ENCODE peak calls at places on chromosomes 12 and 14, in six cellular contexts. One of them, this sample, is unnamed.

GRCh38 chr14:72420749-72421452 is 473.0 kb downstream of the DPF3 start:
- DNase-seq in MCF 10A: peak
- DNase-seq in astrocyte of the spinal cord: peak
- DNase-seq in NCI-H2029 treated with DMSO at 0.1 percent for 48 hours: no peak
- DNase-seq in HFFc6: peak
- DNase-seq in stimulated activated CD4-positive, alpha-beta T cell treated with anti-CD3 and anti-CD28 coated beads, Interleukin-4, amount 100 ng/mL, for 4 hours: peak
- DNase-seq in this sample: peak

GRCh38 chr12:15596174-15596573 is 193.0 kb downstream of the EPS8 start:
- DNase-seq in HFFc6: no peak
- DNase-seq in astrocyte of the spinal cord: no peak
- DNase-seq in MCF 10A: no peak
- DNase-seq in NCI-H2029 treated with DMSO at 0.1 percent for 48 hours: no peak
- DNase-seq in stimulated activated CD4-positive, alpha-beta T cell treated with anti-CD3 and anti-CD28 coated beads, Interleukin-4, amount 100 ng/mL, for 4 hours: no peak
- DNase-seq in this sample: no peak

GRCh38 chr12:106736051-106736957 is 38.2 kb upstream of the RIC8B start:
- DNase-seq in astrocyte of the spinal cord: no peak
- DNase-seq in stimulated activated CD4-positive, alpha-beta T cell treated with anti-CD3 and anti-CD28 coated beads, Interleukin-4, amount 100 ng/mL, for 4 hours: no peak
- DNase-seq in MCF 10A: no peak
- DNase-seq in NCI-H2029 treated with DMSO at 0.1 percent for 48 hours: no peak
- DNase-seq in HFFc6: no peak
- DNase-seq in this sample: peak

GRCh38 chr14:65255583-65256443 is 153.5 kb upstream of the MAX start:
- DNase-seq in HFFc6: no peak
- DNase-seq in NCI-H2029 treated with DMSO at 0.1 percent for 48 hours: no peak
- DNase-seq in astrocyte of the spinal cord: no peak
- DNase-seq in stimulated activated CD4-positive, alpha-beta T cell treated with anti-CD3 and anti-CD28 coated beads, Interleukin-4, amount 100 ng/mL, for 4 hours: no peak
- DNase-seq in MCF 10A: peak
- DNase-seq in this sample: no peak

GRCh38 chr14:92573761-92574498 is 60.3 kb downstream of the RIN3 start:
- DNase-seq in NCI-H2029 treated with DMSO at 0.1 percent for 48 hours: peak
- DNase-seq in HFFc6: no peak
- DNase-seq in stimulated activated CD4-positive, alpha-beta T cell treated with anti-CD3 and anti-CD28 coated beads, Interleukin-4, amount 100 ng/mL, for 4 hours: no peak
- DNase-seq in astrocyte of the spinal cord: no peak
- DNase-seq in MCF 10A: no peak
- DNase-seq in this sample: no peak

GRCh38 chr14:87888136-87888999 is 104.6 kb downstream of the GALC start:
- DNase-seq in stimulated activated CD4-positive, alpha-beta T cell treated with anti-CD3 and anti-CD28 coated beads, Interleukin-4, amount 100 ng/mL, for 4 hours: no peak
- DNase-seq in NCI-H2029 treated with DMSO at 0.1 percent for 48 hours: no peak
- DNase-seq in HFFc6: no peak
- DNase-seq in astrocyte of the spinal cord: no peak
- DNase-seq in MCF 10A: peak
- DNase-seq in this sample: no peak

GRCh38 chr14:56918849-56919574 is 108.7 kb upstream of the OTX2 start:
- DNase-seq in stimulated activated CD4-positive, alpha-beta T cell treated with anti-CD3 and anti-CD28 coated beads, Interleukin-4, amount 100 ng/mL, for 4 hours: no peak
- DNase-seq in MCF 10A: no peak
- DNase-seq in HFFc6: no peak
- DNase-seq in astrocyte of the spinal cord: no peak
- DNase-seq in NCI-H2029 treated with DMSO at 0.1 percent for 48 hours: no peak
- DNase-seq in this sample: no peak

GRCh38 chr12:3315201-3315661 is 175.8 kb upstream of the PRMT8 start:
- DNase-seq in NCI-H2029 treated with DMSO at 0.1 percent for 48 hours: peak
- DNase-seq in astrocyte of the spinal cord: peak
- DNase-seq in HFFc6: peak
- DNase-seq in MCF 10A: peak
- DNase-seq in stimulated activated CD4-positive, alpha-beta T cell treated with anti-CD3 and anti-CD28 coated beads, Interleukin-4, amount 100 ng/mL, for 4 hours: no peak
- DNase-seq in this sample: no peak

GRCh38 chr12:42085596-42085995 is 59.1 kb downstream of the GXYLT1 start:
- DNase-seq in HFFc6: no peak
- DNase-seq in NCI-H2029 treated with DMSO at 0.1 percent for 48 hours: no peak
- DNase-seq in astrocyte of the spinal cord: no peak
- DNase-seq in stimulated activated CD4-positive, alpha-beta T cell treated with anti-CD3 and anti-CD28 coated beads, Interleukin-4, amount 100 ng/mL, for 4 hours: no peak
- DNase-seq in MCF 10A: no peak
- DNase-seq in this sample: no peak

GRCh38 chr14:102131741-102132140 is 8.0 kb upstream of the WDR20 start:
- DNase-seq in NCI-H2029 treated with DMSO at 0.1 percent for 48 hours: no peak
- DNase-seq in astrocyte of the spinal cord: no peak
- DNase-seq in HFFc6: no peak
- DNase-seq in stimulated activated CD4-positive, alpha-beta T cell treated with anti-CD3 and anti-CD28 coated beads, Interleukin-4, amount 100 ng/mL, for 4 hours: no peak
- DNase-seq in MCF 10A: no peak
- DNase-seq in this sample: no peak

GRCh38 chr14:63995285-63995684 is 142.5 kb downstream of the SYNE2 start:
- DNase-seq in NCI-H2029 treated with DMSO at 0.1 percent for 48 hours: no peak
- DNase-seq in astrocyte of the spinal cord: no peak
- DNase-seq in MCF 10A: no peak
- DNase-seq in HFFc6: no peak
- DNase-seq in stimulated activated CD4-positive, alpha-beta T cell treated with anti-CD3 and anti-CD28 coated beads, Interleukin-4, amount 100 ng/mL, for 4 hours: no peak
- DNase-seq in this sample: no peak

GRCh38 chr12:21774358-21775129 is at the start of gene KCNJ8:
- DNase-seq in MCF 10A: no peak
- DNase-seq in NCI-H2029 treated with DMSO at 0.1 percent for 48 hours: no peak
- DNase-seq in HFFc6: no peak
- DNase-seq in astrocyte of the spinal cord: peak
- DNase-seq in stimulated activated CD4-positive, alpha-beta T cell treated with anti-CD3 and anti-CD28 coated beads, Interleukin-4, amount 100 ng/mL, for 4 hours: no peak
- DNase-seq in this sample: peak

GRCh38 chr14:33569844-33570716 is 380.8 kb downstream of the EGLN3 start:
- DNase-seq in MCF 10A: no peak
- DNase-seq in HFFc6: no peak
- DNase-seq in NCI-H2029 treated with DMSO at 0.1 percent for 48 hours: no peak
- DNase-seq in astrocyte of the spinal cord: peak
- DNase-seq in stimulated activated CD4-positive, alpha-beta T cell treated with anti-CD3 and anti-CD28 coated beads, Interleukin-4, amount 100 ng/mL, for 4 hours: no peak
- DNase-seq in this sample: no peak

GRCh38 chr12:62783881-62784280 is 151.1 kb downstream of the PPM1H start:
- DNase-seq in NCI-H2029 treated with DMSO at 0.1 percent for 48 hours: no peak
- DNase-seq in stimulated activated CD4-positive, alpha-beta T cell treated with anti-CD3 and anti-CD28 coated beads, Interleukin-4, amount 100 ng/mL, for 4 hours: no peak
- DNase-seq in MCF 10A: no peak
- DNase-seq in HFFc6: no peak
- DNase-seq in astrocyte of the spinal cord: no peak
- DNase-seq in this sample: no peak

GRCh38 chr14:38948171-38948570 is 154.9 kb downstream of the SEC23A start:
- DNase-seq in astrocyte of the spinal cord: peak
- DNase-seq in stimulated activated CD4-positive, alpha-beta T cell treated with anti-CD3 and anti-CD28 coated beads, Interleukin-4, amount 100 ng/mL, for 4 hours: no peak
- DNase-seq in MCF 10A: no peak
- DNase-seq in NCI-H2029 treated with DMSO at 0.1 percent for 48 hours: no peak
- DNase-seq in HFFc6: peak
- DNase-seq in this sample: no peak

GRCh38 chr12:98740751-98741150 is 95.7 kb downstream of the APAF1 start:
- DNase-seq in MCF 10A: no peak
- DNase-seq in stimulated activated CD4-positive, alpha-beta T cell treated with anti-CD3 and anti-CD28 coated beads, Interleukin-4, amount 100 ng/mL, for 4 hours: no peak
- DNase-seq in astrocyte of the spinal cord: no peak
- DNase-seq in NCI-H2029 treated with DMSO at 0.1 percent for 48 hours: no peak
- DNase-seq in HFFc6: no peak
- DNase-seq in this sample: no peak

GRCh38 chr12:49345048-49345839 is 1.4 kb upstream of the DNAJC22 start:
- DNase-seq in MCF 10A: no peak
- DNase-seq in stimulated activated CD4-positive, alpha-beta T cell treated with anti-CD3 and anti-CD28 coated beads, Interleukin-4, amount 100 ng/mL, for 4 hours: peak
- DNase-seq in NCI-H2029 treated with DMSO at 0.1 percent for 48 hours: no peak
- DNase-seq in astrocyte of the spinal cord: no peak
- DNase-seq in HFFc6: no peak
- DNase-seq in this sample: no peak

GRCh38 chr14:49972199-49972671 is 79.4 kb downstream of the ARF6 start:
- DNase-seq in stimulated activated CD4-positive, alpha-beta T cell treated with anti-CD3 and anti-CD28 coated beads, Interleukin-4, amount 100 ng/mL, for 4 hours: no peak
- DNase-seq in NCI-H2029 treated with DMSO at 0.1 percent for 48 hours: peak
- DNase-seq in astrocyte of the spinal cord: peak
- DNase-seq in HFFc6: peak
- DNase-seq in MCF 10A: peak
- DNase-seq in this sample: peak

GRCh38 chr14:104333903-104334811 is 195.8 kb downstream of the KIF26A start:
- DNase-seq in stimulated activated CD4-positive, alpha-beta T cell treated with anti-CD3 and anti-CD28 coated beads, Interleukin-4, amount 100 ng/mL, for 4 hours: no peak
- DNase-seq in HFFc6: no peak
- DNase-seq in NCI-H2029 treated with DMSO at 0.1 percent for 48 hours: no peak
- DNase-seq in astrocyte of the spinal cord: no peak
- DNase-seq in MCF 10A: no peak
- DNase-seq in this sample: no peak

GRCh38 chr14:24436355-24437019 is 6.1 kb downstream of the SDR39U1 start:
- DNase-seq in stimulated activated CD4-positive, alpha-beta T cell treated with anti-CD3 and anti-CD28 coated beads, Interleukin-4, amount 100 ng/mL, for 4 hours: no peak
- DNase-seq in HFFc6: peak
- DNase-seq in astrocyte of the spinal cord: peak
- DNase-seq in MCF 10A: peak
- DNase-seq in NCI-H2029 treated with DMSO at 0.1 percent for 48 hours: peak
- DNase-seq in this sample: peak

GRCh38 chr12:2559931-2560715 is 234.6 kb upstream of the FKBP4 start:
- DNase-seq in astrocyte of the spinal cord: no peak
- DNase-seq in NCI-H2029 treated with DMSO at 0.1 percent for 48 hours: no peak
- DNase-seq in HFFc6: no peak
- DNase-seq in stimulated activated CD4-positive, alpha-beta T cell treated with anti-CD3 and anti-CD28 coated beads, Interleukin-4, amount 100 ng/mL, for 4 hours: no peak
- DNase-seq in MCF 10A: no peak
- DNase-seq in this sample: no peak

GRCh38 chr14:60863251-60863650 is 117.6 kb downstream of the TRMT5 start:
- DNase-seq in stimulated activated CD4-positive, alpha-beta T cell treated with anti-CD3 and anti-CD28 coated beads, Interleukin-4, amount 100 ng/mL, for 4 hours: no peak
- DNase-seq in NCI-H2029 treated with DMSO at 0.1 percent for 48 hours: no peak
- DNase-seq in HFFc6: no peak
- DNase-seq in MCF 10A: no peak
- DNase-seq in astrocyte of the spinal cord: no peak
- DNase-seq in this sample: no peak

GRCh38 chr14:103230658-103231334 is 103.2 kb upstream of the EIF5 start:
- DNase-seq in stimulated activated CD4-positive, alpha-beta T cell treated with anti-CD3 and anti-CD28 coated beads, Interleukin-4, amount 100 ng/mL, for 4 hours: no peak
- DNase-seq in HFFc6: no peak
- DNase-seq in MCF 10A: no peak
- DNase-seq in NCI-H2029 treated with DMSO at 0.1 percent for 48 hours: no peak
- DNase-seq in astrocyte of the spinal cord: no peak
- DNase-seq in this sample: no peak